ENCODE peak calls at places on chromosome 6, in five cellular contexts. I, O, G, F and N are unnamed samples.

GRCh38 chr6:159097256-159097655 is 52.5 kb upstream of the TAGAP start:
- DNase-seq in I (no peak), O (no peak), G (no peak), F (no peak), N (no peak)

GRCh38 chr6:168535711-168536110 is 94.7 kb downstream of the SMOC2 start:
- DNase-seq in I (no peak), O (no peak), G (peak), F (no peak), N (no peak)

GRCh38 chr6:2028457-2029038 is 216.9 kb downstream of the GMDS start:
- DNase-seq in I (no peak), O (no peak), G (no peak), F (no peak), N (no peak)

GRCh38 chr6:140073456-140073855 is 699.0 kb upstream of the CITED2 start:
- DNase-seq in I (no peak), O (no peak), G (no peak), F (no peak), N (no peak)

GRCh38 chr6:159074120-159074684 is 29.4 kb upstream of the TAGAP start:
- DNase-seq in I (no peak), O (no peak), G (no peak), F (peak), N (no peak)

GRCh38 chr6:166672146-166672545 is 45.1 kb upstream of the RPS6KA2 start:
- DNase-seq in I (no peak), O (no peak), G (no peak), F (no peak), N (no peak)

GRCh38 chr6:20205722-20206154 is 6.5 kb downstream of the MBOAT1 start:
- DNase-seq in I (no peak), O (peak), G (peak), F (no peak), N (no peak)

GRCh38 chr6:4256969-4257368 is 121.6 kb upstream of the ECI2 start:
- DNase-seq in I (no peak), O (no peak), G (no peak), F (no peak), N (no peak)

GRCh38 chr6:129661478-129662405 is 48.2 kb downstream of the ARHGAP18 start:
- DNase-seq in I (no peak), O (no peak), G (no peak), F (no peak), N (no peak)

GRCh38 chr6:163536770-163537169 is 122.3 kb downstream of the QKI start:
- DNase-seq in I (no peak), O (no peak), G (no peak), F (no peak), N (no peak)

GRCh38 chr6:157587127-157587729 is 206.2 kb downstream of the ZDHHC14 start:
- DNase-seq in I (no peak), O (no peak), G (no peak), F (no peak), N (no peak)

GRCh38 chr6:154485784-154486183 is 24.7 kb downstream of the CNKSR3 start:
- DNase-seq in I (no peak), O (no peak), G (no peak), F (no peak), N (no peak)

GRCh38 chr6:151289399-151290007 is 49.7 kb downstream of the AKAP12 start:
- DNase-seq in I (no peak), O (no peak), G (no peak), F (no peak), N (no peak)

GRCh38 chr6:101853226-101853625 is 459.7 kb downstream of the GRIK2 start:
- DNase-seq in I (no peak), O (no peak), G (no peak), F (no peak), N (no peak)

GRCh38 chr6:14129572-14129971 is 12.0 kb downstream of the CD83 start:
- DNase-seq in I (no peak), O (peak), G (no peak), F (peak), N (no peak)

GRCh38 chr6:113564401-113565161 is 292.6 kb upstream of the MARCKS start:
- DNase-seq in I (peak), O (peak), G (peak), F (no peak), N (no peak)
- TF ChIP-seq CTCF in I (no peak), O (no peak), G (no peak), F (no peak), N (no peak)

GRCh38 chr6:18389479-18389878 is 2.3 kb downstream of the RNF144B start:
- DNase-seq in I (no peak), O (no peak), G (no peak), F (no peak), N (no peak)
- H3K4me3 ChIP-seq in I (peak), O (peak), G (peak), F (no peak), N (peak)

GRCh38 chr6:137708481-137708880 is 158.6 kb upstream of the TNFAIP3 start:
- DNase-seq in I (no peak), O (no peak), G (no peak), F (no peak), N (no peak)
- H3K27ac ChIP-seq in I (no peak), O (peak), G (no peak), F (no peak), N (no peak)

GRCh38 chr6:107080036-107080435 is 35.3 kb downstream of the BEND3 start:
- DNase-seq in I (peak), O (no peak), G (no peak), F (peak), N (no peak)
- TF ChIP-seq CTCF in I (no peak), O (no peak), G (no peak), F (peak), N (no peak)

DNA sequence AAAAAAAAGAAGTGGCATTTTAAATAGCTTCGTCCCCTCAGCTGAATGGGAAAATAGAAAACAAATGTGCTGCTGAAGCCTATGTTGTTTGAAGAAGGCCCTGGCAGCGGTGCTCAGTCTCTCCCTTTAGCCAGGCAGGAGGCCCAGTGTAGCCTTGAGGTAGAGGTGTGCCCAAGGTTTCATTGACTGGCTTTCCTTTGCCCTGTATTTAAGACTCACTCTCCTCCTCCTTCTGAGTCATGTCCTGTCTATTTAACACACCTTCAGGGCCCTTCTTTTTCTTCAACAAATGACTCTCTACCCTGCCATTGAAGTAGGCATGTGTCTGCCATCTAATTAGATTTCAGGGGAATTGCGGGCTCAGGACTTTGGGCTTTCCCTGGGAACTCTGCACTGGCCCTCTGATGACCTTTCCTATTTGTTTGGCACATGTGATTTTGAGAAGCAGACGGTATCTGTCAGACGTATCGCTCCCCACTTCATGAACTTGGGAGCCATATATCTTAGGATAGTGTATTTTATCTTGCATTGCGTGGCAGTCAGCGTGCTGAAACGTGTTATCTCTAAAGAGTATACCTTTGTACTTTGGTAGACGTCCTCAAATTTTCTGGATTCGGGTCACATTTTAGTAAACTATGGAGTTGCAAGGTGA is 4.3 kb downstream of the TJAP1 start:
- DNase-seq in I (no peak), O (no peak), G (no peak), F (peak), N (no peak)
- H3K4me3 ChIP-seq in I (no peak), O (no peak), G (no peak), F (peak), N (no peak)

GRCh38 chr6:6631526-6632276 is 43.2 kb downstream of the LY86 start:
- DNase-seq in I (no peak), O (no peak), G (no peak), F (no peak), N (no peak)
- H3K27ac ChIP-seq in I (no peak), O (no peak), G (no peak), F (no peak), N (no peak)

GRCh38 chr6:161569071-161569470 is 295.2 kb upstream of the AGPAT4 start:
- DNase-seq in I (no peak), O (no peak), G (no peak), F (no peak), N (no peak)
- TF ChIP-seq CTCF in I (no peak), O (no peak), G (no peak), F (no peak), N (no peak)

DNA sequence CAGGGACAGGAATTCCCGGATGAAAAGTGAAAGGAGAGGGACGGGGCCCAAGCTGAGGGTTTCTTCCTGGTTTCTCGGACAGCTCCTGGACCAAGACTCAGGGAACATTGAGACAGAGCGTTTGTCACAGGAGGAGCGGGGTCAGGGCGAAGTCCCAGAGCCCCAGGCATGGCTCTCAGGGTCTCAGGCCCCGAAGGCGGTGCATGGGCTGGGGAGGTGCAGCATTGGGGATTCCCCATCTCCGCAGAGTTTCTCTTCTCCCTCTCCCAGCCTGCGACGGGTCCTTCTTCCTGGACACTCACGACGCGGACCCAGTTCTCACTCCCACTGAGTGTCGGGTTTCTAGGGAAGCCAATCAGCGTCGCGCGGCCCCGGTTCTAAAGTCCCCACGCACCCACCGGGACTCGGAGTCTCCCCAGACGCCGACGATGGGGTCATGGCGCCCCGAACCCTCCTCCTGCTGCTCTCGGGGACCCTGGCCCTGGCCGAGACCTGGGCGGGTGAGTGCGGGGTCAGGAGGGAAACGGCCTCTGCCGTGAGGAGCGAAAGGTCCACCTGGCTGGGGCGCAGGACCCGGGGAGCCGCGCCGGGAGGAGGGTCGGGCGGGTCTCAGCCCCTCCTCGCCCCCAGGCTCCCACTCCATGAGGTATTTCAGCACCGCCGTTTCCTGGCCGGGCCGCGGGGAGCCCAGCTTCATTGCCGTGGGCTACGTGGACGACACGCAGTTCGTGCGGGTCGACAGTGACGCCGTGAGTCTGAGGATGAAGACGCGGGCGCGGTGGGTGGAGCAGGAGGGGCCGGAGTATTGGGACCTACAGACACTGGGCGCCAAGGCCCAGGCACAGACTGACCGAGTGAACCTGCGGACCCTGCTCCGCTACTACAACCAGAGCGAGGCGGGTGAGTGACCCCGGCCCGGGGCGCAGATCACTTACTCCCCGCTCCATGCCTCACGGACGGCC is 54.6 kb upstream of the POLR1H start:
- DNase-seq in I (peak), O (peak), G (peak), F (no peak), N (no peak)
- H3K4me3 ChIP-seq in I (peak), O (peak), G (peak), F (no peak), N (peak)

GRCh38 chr6:27816906-27817305 is 95.3 kb downstream of the OR2B2 start:
- DNase-seq in I (no peak), O (no peak), G (no peak), F (no peak), N (no peak)
- H3K27ac ChIP-seq in I (no peak), O (no peak), G (no peak), F (peak), N (peak)

GRCh38 chr6:123967900-123968299 is 164.2 kb downstream of the NKAIN2 start:
- DNase-seq in I (no peak), O (peak), G (no peak), F (no peak), N (no peak)

GRCh38 chr6:123962508-123962907 is 158.8 kb downstream of the NKAIN2 start:
- DNase-seq in I (no peak), O (peak), G (peak), F (no peak), N (no peak)

DNA sequence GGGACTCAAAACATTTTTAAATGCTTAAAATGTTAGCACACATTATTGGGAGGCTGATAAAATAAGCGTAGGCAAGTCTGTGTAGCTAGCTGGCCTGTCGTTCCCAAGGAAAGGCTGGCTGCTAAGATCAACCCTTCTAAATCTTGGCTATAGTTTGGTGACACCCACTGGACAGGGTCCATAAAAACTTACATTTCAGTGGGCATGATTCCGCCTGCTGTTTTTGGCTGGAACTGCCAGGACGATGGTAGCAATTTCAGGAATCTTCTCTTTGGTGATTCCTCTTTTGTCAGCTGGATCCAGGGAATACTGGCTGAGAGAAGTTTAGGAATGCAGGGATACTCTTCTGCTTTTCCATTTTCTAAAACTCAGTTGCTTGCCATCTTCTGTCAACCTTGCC is 162.2 kb downstream of the NKAIN2 start:
- DNase-seq in I (no peak), O (no peak), G (no peak), F (no peak), N (no peak)
- TF ChIP-seq CTCF in I (no peak), O (no peak), G (no peak), F (peak), N (peak)